ENCODE peak calls at places on chromosome 2, in four cellular contexts. D is K562, V is HCT116, P is GM12878. G is an unnamed sample.

GRCh38 chr2:47315490-47315889 is 87.5 kb upstream of the MSH2 start:
- DNase-seq in D (no peak), V (no peak), P (no peak), G (no peak)

GRCh38 chr2:100640329-100641114 is 77.7 kb downstream of the PDCL3 start:
- DNase-seq in D (no peak), V (no peak), P (no peak), G (no peak)

GRCh38 chr2:22855081-22855480 is 529.9 kb upstream of the KLHL29 start:
- DNase-seq in D (no peak), V (no peak), P (no peak), G (no peak)

GRCh38 chr2:65545818-65546217 is 113.4 kb upstream of the SPRED2 start:
- DNase-seq in D (no peak), V (no peak), P (no peak), G (no peak)

GRCh38 chr2:39712953-39713352 is 47.2 kb downstream of the TMEM178A start:
- DNase-seq in D (no peak), V (no peak), P (no peak), G (no peak)

GRCh38 chr2:88903744-88904353 is 212.4 kb downstream of the RPIA start:
- DNase-seq in D (peak), V (peak), P (no peak), G (no peak)

GRCh38 chr2:196534533-196534932 is 105.0 kb upstream of the CCDC150 start:
- DNase-seq in D (no peak), V (no peak), P (no peak), G (no peak)

GRCh38 chr2:30731706-30732105 is 75.5 kb downstream of the CAPN13 start:
- DNase-seq in D (no peak), V (no peak), P (no peak), G (no peak)

GRCh38 chr2:140667203-140667602 is 1463.6 kb downstream of the LRP1B start:
- DNase-seq in D (no peak), V (no peak), P (no peak), G (no peak)

DNA sequence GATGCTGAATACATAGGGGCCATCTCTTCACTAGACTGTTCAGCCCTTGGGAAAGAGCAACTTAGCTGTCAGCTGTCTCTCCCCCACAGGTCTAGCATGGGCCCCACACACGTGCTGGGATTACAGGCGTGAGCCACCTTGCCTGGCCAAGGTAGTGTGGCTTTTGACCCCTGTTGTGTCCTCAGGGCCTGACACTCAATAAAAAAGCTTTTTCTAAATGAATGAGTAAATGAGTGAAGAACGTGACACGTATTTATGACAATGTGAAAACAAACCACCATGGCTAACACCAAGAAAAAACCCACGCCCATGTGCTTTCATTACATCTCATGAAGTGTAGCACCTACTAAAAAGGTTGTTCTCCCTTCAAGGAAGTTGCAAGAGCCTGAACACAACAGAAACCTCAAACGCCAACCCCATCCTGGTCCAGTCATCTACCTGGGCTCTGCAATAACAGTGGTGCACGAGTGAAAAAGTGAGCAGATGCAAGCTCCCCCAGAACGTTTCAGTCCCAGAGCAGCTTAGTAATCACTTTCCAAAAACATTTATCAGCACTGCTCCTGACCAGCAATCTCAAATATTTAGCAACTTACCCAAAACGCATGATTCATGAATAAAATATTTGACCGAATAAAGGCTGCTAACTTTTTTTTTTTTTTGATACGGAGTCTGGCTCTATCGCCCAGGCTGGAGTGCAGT is 3.4 kb downstream of the WDFY1 start:
- DNase-seq in D (no peak), V (no peak), P (peak), G (no peak)
- TF ChIP-seq EGR1 in D (no peak), V (no peak), P (no peak), G (no peak)

DNA sequence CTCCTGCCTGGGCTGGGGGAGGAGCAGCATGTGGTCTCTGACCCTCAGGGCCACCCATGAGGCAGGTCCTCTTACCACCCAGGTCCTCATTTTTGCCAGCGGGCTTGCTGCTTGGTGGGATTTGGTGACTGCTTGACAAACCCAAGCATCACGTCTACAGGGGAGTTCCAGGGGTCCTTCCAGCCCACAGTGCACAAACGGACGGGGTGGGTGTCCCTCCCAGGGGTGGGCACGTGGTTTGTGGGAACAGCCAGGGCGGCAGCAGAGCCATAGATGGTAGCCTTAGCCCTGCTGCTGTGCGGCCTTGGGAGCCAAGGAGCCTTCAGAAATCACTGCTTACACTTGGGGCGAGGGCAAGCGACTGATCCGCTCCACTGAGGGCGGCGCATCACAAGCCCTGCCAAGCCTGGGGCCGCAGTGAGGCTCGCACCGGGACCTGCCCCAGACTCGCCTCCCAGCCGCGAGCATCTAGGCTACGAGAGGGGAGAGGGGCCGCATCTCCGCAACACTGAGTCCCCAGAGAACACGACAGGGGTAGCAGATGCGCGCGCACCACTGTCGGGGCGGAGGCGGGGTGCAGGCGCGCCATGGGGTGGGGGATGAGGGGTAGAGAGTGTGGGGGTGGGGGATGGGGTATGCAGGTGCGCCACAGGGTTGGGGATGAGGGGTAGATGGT is 36.9 kb downstream of the SNED1 start:
- DNase-seq in D (no peak), V (no peak), P (no peak), G (no peak)
- TF ChIP-seq EGR1 in D (no peak), V (no peak), P (no peak), G (no peak)

GRCh38 chr2:58044145-58044544 is 2.5 kb upstream of the VRK2 start:
- DNase-seq in D (no peak), V (no peak), P (no peak), G (no peak)

GRCh38 chr2:58046335-58046584 is 346 bp upstream of the VRK2 start:
- DNase-seq in D (no peak), V (no peak), P (no peak), G (no peak)

GRCh38 chr2:58039170-58039611 is 7.4 kb upstream of the VRK2 start:
- DNase-seq in D (no peak), V (no peak), P (no peak), G (no peak)

GRCh38 chr2:58045580-58046334 is 849 bp upstream of the VRK2 start:
- DNase-seq in D (no peak), V (no peak), P (no peak), G (no peak)

DNA sequence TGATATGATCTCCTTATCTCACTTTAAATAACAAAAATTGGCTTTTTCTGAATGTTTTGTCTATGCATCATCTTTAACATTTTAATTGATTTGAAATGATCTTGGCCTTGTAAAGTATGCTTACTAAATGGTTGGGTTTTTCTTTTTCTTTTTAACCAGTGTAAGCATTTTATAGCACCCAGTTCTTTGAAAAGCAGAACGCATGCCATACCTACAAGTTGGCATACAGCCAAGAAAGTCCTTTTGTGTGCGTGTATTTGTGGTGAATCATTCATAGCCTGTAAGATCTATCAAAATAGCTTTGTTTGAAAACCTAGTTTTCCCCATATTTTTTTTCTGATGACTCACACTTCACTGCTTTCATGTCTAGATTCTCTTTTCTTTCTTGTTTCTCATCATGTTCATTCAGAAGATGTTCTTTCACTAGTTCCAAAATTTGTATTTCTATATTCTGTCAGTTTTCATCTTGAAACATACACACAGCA is 4.1 kb upstream of the VRK2 start:
- DNase-seq in D (no peak), V (peak), P (no peak), G (no peak)
- TF ChIP-seq EGR1 in D (no peak), V (no peak), P (no peak), G (no peak)

DNA sequence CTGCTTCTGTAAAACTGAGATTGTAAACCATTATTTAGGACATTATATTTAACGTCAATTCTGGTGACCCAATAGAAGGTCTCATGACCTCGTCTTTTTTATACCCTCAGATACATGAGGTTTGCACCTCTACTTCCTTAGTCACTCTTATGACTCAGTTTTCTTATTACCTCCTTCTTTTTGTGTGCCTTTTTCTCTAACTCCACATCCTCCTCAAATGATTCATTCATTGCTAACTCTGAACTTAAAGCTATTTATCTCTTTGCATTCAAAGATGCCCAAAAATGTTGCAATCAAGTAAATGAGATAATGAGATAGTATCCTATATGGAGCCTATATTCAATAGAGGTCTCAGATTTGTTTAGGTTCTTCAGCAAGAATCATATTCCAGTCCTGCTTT is 121.0 kb upstream of the KYNU start:
- DNase-seq in D (no peak), V (no peak), P (no peak), G (no peak)
- TF ChIP-seq EGR1 in D (no peak), V (no peak), P (no peak), G (no peak)

GRCh38 chr2:220165401-220165800 is 538.0 kb downstream of the SLC4A3 start:
- DNase-seq in D (no peak), V (no peak), P (no peak), G (peak)
- TF ChIP-seq EGR1 in D (no peak), V (no peak), P (no peak), G (no peak)

GRCh38 chr2:112055110-112055832 is at the start of gene TMEM87B:
- DNase-seq in D (peak), V (peak), P (peak), G (peak)

GRCh38 chr2:112055833-112056625 is 960 bp downstream of the TMEM87B start:
- DNase-seq in D (peak), V (no peak), P (no peak), G (no peak)

GRCh38 chr2:112050311-112050710 is 4.8 kb upstream of the TMEM87B start:
- DNase-seq in D (no peak), V (no peak), P (no peak), G (no peak)

GRCh38 chr2:112056626-112056987 is 1.5 kb downstream of the TMEM87B start:
- DNase-seq in D (no peak), V (no peak), P (no peak), G (no peak)

GRCh38 chr2:112053917-112054846 is 887 bp upstream of the TMEM87B start:
- DNase-seq in D (peak), V (peak), P (peak), G (peak)
- TF ChIP-seq EGR1 in D (no peak), V (no peak), P (no peak), G (no peak)

GRCh38 chr2:168935810-168936581 is 34.9 kb downstream of the G6PC2 start:
- DNase-seq in D (peak), V (no peak), P (no peak), G (no peak)
- TF ChIP-seq EGR1 in D (no peak), V (no peak), P (no peak), G (no peak)

DNA sequence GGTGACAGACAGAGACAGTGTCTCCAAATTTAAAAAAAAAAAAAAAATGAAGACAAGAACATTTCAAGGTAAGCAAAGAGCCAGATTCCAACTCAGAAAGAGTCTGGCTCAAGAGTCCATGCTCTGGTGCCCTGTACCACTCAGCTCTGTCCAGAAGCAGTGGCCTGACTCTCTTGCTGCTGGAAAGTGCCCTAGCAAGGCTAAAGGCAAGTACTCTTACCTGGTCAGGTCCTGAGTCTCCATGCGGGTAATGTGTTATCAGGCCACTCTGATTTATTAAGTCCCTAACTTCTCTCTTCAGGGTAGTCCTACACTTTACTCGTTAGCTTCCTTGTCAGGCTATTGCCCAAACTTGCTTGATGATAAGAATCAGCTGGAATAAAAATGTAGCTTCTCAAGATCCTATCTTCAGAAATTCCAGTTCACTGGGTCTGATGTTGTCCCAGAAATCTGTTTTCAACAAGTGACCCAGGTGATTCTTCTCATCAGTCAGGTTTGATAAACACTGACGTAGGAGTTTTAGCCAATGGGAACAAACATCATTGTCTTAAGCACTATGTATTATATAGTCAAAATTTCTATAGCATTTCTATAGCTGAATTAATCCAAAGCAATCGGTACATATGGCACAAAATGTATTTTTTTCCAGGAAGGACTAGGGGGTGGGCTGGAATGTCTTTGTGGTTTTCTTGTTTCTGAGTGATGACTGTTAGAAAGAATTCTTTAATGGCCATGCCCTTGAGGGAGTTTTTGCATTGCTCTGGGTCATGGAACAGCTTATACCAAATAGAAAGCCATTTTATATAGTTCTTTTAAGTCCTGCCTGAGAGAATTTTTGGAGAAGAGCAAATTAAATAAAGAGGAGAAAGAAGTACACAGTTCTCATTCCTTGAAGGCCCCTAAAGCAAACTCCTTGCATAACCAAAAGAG is 139.9 kb upstream of the DNMT3A start:
- DNase-seq in D (no peak), V (no peak), P (no peak), G (no peak)
- TF ChIP-seq EGR1 in D (no peak), V (no peak), P (no peak), G (no peak)

GRCh38 chr2:17835511-17835910 is 19.3 kb downstream of the MSGN1 start:
- DNase-seq in D (no peak), V (no peak), P (no peak), G (no peak)

GRCh38 chr2:17827306-17827705 is 11.0 kb downstream of the MSGN1 start:
- DNase-seq in D (no peak), V (no peak), P (no peak), G (no peak)

GRCh38 chr2:17827785-17828184 is 11.5 kb downstream of the MSGN1 start:
- DNase-seq in D (no peak), V (no peak), P (no peak), G (no peak)

DNA sequence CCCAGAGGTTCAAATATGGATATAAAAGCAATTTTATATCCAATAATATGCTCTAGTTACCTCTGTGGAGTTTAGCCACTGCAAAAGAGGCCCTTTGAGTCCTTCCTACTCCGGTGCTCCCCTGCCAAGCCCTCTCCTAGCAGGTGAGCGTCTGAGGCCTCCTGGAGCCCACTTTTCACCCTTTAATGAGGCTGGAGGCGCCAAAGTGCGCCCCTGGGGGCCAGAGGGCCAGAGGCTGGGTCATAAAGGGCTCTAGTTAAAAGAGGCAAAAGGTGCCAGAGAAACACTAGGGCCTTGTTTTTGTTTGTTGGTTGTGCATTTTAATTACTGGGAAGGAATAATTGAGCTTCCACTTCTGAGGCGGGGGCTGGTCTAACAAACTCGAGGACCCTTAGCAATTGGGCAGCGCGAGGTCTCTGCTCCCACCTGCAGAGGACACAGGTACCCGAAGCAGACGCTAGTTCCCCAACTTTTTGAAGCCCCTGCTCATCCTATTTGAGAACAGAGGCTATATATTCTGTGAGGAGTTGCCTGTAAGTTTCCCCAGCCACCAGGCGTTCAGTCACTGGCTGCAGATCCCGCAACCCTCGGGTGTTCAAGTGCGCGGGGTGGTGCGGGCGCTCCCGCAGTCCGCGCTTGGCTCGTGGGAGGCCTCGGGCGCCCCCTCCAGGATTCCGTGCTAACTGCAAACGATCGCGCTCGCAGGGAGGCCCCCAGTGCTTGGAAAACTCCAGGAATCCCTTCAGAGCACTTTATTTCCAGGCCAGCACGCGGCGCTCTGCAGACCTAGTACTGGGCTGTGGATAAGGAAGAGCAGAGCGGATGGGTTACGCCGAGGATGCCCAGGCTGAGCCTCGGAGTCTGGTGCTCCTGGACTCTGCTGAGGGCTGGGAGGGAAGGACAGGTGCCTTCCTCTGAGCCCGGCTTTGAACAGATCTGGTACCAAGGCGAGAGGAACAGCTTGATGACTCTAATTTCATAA is 14.1 kb downstream of the MSGN1 start:
- DNase-seq in D (peak), V (peak), P (no peak), G (peak)
- TF ChIP-seq EGR1 in D (no peak), V (no peak), P (no peak), G (no peak)

G was measured in H1.